ENCODE peak calls at places on chromosomes 4 and X, in six cellular contexts. One of them, this sample, is unnamed.

GRCh38 chr4:173252024-173252935 is 81.9 kb downstream of the HMGB2 start:
- DNase-seq in cardiac fibroblast: peak
- DNase-seq in MCF 10A: peak
- DNase-seq in nephron progenitor cell: peak
- DNase-seq in bronchial epithelial cell: peak
- DNase-seq in stomach: peak
- DNase-seq in this sample: peak

GRCh38 chrX:30504309-30504708 is 73.3 kb downstream of the TASL start:
- DNase-seq in nephron progenitor cell: no peak
- DNase-seq in MCF 10A: peak
- DNase-seq in bronchial epithelial cell: peak
- DNase-seq in cardiac fibroblast: peak
- DNase-seq in stomach: no peak
- DNase-seq in this sample: no peak

GRCh38 chr4:533318-534100 is 34.5 kb downstream of the PIGG start:
- DNase-seq in cardiac fibroblast: no peak
- DNase-seq in bronchial epithelial cell: no peak
- DNase-seq in nephron progenitor cell: no peak
- DNase-seq in stomach: no peak
- DNase-seq in MCF 10A: no peak
- DNase-seq in this sample: no peak

GRCh38 chr4:141058739-141059507 is 74.3 kb downstream of the RNF150 start:
- DNase-seq in stomach: no peak
- DNase-seq in nephron progenitor cell: no peak
- DNase-seq in MCF 10A: no peak
- DNase-seq in bronchial epithelial cell: no peak
- DNase-seq in cardiac fibroblast: peak
- DNase-seq in this sample: no peak

GRCh38 chrX:2283111-2283847 is 217.5 kb downstream of the DHRSX start:
- DNase-seq in stomach: no peak
- DNase-seq in MCF 10A: no peak
- DNase-seq in cardiac fibroblast: no peak
- DNase-seq in bronchial epithelial cell: no peak
- DNase-seq in nephron progenitor cell: no peak
- DNase-seq in this sample: no peak

GRCh38 chrX:72478853-72479252 is 93.8 kb downstream of the HDAC8 start:
- DNase-seq in bronchial epithelial cell: no peak
- DNase-seq in stomach: no peak
- DNase-seq in MCF 10A: no peak
- DNase-seq in cardiac fibroblast: no peak
- DNase-seq in nephron progenitor cell: no peak
- DNase-seq in this sample: no peak

GRCh38 chr4:110109455-110109854 is 89.0 kb downstream of the ELOVL6 start:
- DNase-seq in bronchial epithelial cell: no peak
- DNase-seq in MCF 10A: no peak
- DNase-seq in cardiac fibroblast: no peak
- DNase-seq in stomach: no peak
- DNase-seq in nephron progenitor cell: no peak
- DNase-seq in this sample: no peak

GRCh38 chr4:140084426-140084825 is 69.6 kb downstream of the MAML3 start:
- DNase-seq in nephron progenitor cell: no peak
- DNase-seq in bronchial epithelial cell: no peak
- DNase-seq in stomach: no peak
- DNase-seq in MCF 10A: no peak
- DNase-seq in cardiac fibroblast: no peak
- DNase-seq in this sample: no peak

GRCh38 chrX:101190736-101191135 is 28.9 kb upstream of the DRP2 start:
- DNase-seq in MCF 10A: no peak
- DNase-seq in cardiac fibroblast: no peak
- DNase-seq in nephron progenitor cell: no peak
- DNase-seq in bronchial epithelial cell: no peak
- DNase-seq in stomach: no peak
- DNase-seq in this sample: no peak

GRCh38 chr4:169009281-169010124 is 552 bp downstream of the CBR4 start:
- DNase-seq in cardiac fibroblast: peak
- DNase-seq in nephron progenitor cell: peak
- DNase-seq in stomach: peak
- DNase-seq in bronchial epithelial cell: peak
- DNase-seq in MCF 10A: peak
- DNase-seq in this sample: peak
- TF ChIP-seq CTCF in cardiac fibroblast: peak
- TF ChIP-seq CTCF in nephron progenitor cell: no peak
- TF ChIP-seq CTCF in stomach: no peak
- TF ChIP-seq CTCF in bronchial epithelial cell: peak
- TF ChIP-seq CTCF in MCF 10A: no peak
- TF ChIP-seq CTCF in this sample: no peak

GRCh38 chr4:184193556-184194525 is 23.8 kb downstream of the ENPP6 start:
- DNase-seq in cardiac fibroblast: no peak
- DNase-seq in stomach: no peak
- DNase-seq in nephron progenitor cell: no peak
- DNase-seq in bronchial epithelial cell: no peak
- DNase-seq in MCF 10A: no peak
- DNase-seq in this sample: no peak

GRCh38 chr4:184201179-184201578 is 16.5 kb downstream of the ENPP6 start:
- DNase-seq in MCF 10A: no peak
- DNase-seq in bronchial epithelial cell: no peak
- DNase-seq in nephron progenitor cell: no peak
- DNase-seq in cardiac fibroblast: no peak
- DNase-seq in stomach: peak
- DNase-seq in this sample: no peak

GRCh38 chr4:184199780-184200179 is 17.9 kb downstream of the ENPP6 start:
- DNase-seq in stomach: no peak
- DNase-seq in MCF 10A: no peak
- DNase-seq in cardiac fibroblast: no peak
- DNase-seq in bronchial epithelial cell: no peak
- DNase-seq in nephron progenitor cell: no peak
- DNase-seq in this sample: no peak

GRCh38 chr4:184196730-184197355 is 20.8 kb downstream of the ENPP6 start:
- DNase-seq in cardiac fibroblast: no peak
- DNase-seq in bronchial epithelial cell: peak
- DNase-seq in nephron progenitor cell: no peak
- DNase-seq in MCF 10A: no peak
- DNase-seq in stomach: no peak
- DNase-seq in this sample: no peak

DNA sequence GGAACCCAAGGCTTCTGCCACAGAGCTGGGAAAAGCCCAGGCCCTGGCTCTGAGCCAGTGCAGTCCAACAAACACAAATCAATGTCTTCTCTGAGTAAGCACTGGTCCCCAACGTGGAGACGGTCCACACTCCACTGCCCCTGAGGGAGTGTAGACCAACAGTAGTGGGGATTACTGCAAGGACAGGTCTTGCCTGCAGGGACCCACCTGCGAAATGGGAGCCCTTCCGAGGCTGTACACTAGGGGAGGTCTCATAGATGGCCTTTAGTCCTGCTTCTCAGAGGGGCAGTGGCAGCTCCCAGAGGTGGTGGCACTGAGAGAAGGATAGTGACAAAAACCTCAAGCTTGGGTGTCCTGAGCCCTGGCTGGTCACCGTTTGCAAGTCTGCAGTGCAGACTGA is 19.5 kb downstream of the ENPP6 start:
- DNase-seq in bronchial epithelial cell: no peak
- DNase-seq in stomach: no peak
- DNase-seq in nephron progenitor cell: no peak
- DNase-seq in MCF 10A: no peak
- DNase-seq in cardiac fibroblast: no peak
- DNase-seq in this sample: no peak
- TF ChIP-seq CTCF in bronchial epithelial cell: no peak
- TF ChIP-seq CTCF in stomach: no peak
- TF ChIP-seq CTCF in nephron progenitor cell: no peak
- TF ChIP-seq CTCF in MCF 10A: no peak
- TF ChIP-seq CTCF in cardiac fibroblast: no peak
- TF ChIP-seq CTCF in this sample: no peak

DNA sequence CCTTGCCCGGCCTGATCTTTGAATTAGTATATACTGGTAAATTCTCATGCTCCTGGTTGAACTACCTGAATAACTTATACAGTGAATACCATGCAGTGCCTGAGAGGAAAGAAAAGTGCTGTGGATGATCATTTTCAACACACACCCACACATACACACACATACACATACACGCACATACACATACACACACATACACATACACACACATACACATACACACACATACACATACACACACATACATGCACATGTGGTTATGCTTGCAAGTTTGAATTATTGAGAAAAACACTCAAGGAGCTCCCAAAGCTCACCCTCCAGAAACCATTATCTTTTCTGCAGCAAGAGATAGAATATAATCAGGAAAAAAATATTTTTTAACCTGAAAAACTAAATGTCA is 366.9 kb upstream of the RASGEF1B start:
- DNase-seq in MCF 10A: no peak
- DNase-seq in bronchial epithelial cell: no peak
- DNase-seq in cardiac fibroblast: no peak
- DNase-seq in stomach: no peak
- DNase-seq in nephron progenitor cell: no peak
- DNase-seq in this sample: no peak
- TF ChIP-seq CTCF in MCF 10A: no peak
- TF ChIP-seq CTCF in bronchial epithelial cell: no peak
- TF ChIP-seq CTCF in cardiac fibroblast: no peak
- TF ChIP-seq CTCF in stomach: no peak
- TF ChIP-seq CTCF in nephron progenitor cell: no peak
- TF ChIP-seq CTCF in this sample: no peak

GRCh38 chr4:31539279-31540074 is 819.3 kb downstream of the PCDH7 start:
- DNase-seq in bronchial epithelial cell: no peak
- DNase-seq in nephron progenitor cell: no peak
- DNase-seq in stomach: no peak
- DNase-seq in cardiac fibroblast: no peak
- DNase-seq in MCF 10A: peak
- DNase-seq in this sample: no peak

DNA sequence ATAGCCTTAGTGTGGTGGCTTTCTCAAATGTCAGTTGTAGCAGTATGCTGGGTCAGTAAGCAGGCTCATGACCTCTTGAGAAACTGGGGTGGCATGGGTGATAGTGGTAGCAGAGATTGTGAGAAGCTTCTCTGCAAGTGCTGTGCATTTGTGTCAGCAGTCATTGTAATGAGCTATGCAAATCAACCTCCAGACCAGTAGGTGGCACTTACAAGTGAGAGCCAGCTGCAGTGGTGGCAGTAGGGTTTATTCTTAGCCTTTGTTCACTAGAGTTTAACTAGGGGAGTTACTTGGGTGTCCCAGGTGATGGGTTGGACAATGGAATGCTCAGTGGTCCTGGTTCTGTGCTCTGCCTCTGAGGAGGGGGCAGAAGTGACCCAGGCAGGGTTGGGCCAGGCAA is 818.7 kb downstream of the PCDH7 start:
- DNase-seq in MCF 10A: no peak
- DNase-seq in bronchial epithelial cell: no peak
- DNase-seq in nephron progenitor cell: no peak
- DNase-seq in cardiac fibroblast: no peak
- DNase-seq in stomach: no peak
- DNase-seq in this sample: no peak
- TF ChIP-seq CTCF in MCF 10A: no peak
- TF ChIP-seq CTCF in bronchial epithelial cell: no peak
- TF ChIP-seq CTCF in nephron progenitor cell: no peak
- TF ChIP-seq CTCF in cardiac fibroblast: no peak
- TF ChIP-seq CTCF in stomach: no peak
- TF ChIP-seq CTCF in this sample: no peak

This sample was measured in Calu3.